ENCODE peak calls at places on chromosomes 6 and 20, in five cellular contexts. Z is GM23248, E is neural progenitor cell, X is DND-41, S is GM23338. P is an unnamed sample. For H3K4me1, the result is how much of the 10 kb centered on the place peaks cover.

GRCh38 chr20:17680128-17680835 is 1.8 kb downstream of the RRBP1 start:
- DNase-seq in Z (peak), E (peak), X (peak), S (peak), P (peak)

GRCh38 chr20:37882961-37883712 is 19.8 kb upstream of the VSTM2L start:
- DNase-seq in Z (no peak), E (no peak), X (no peak), S (no peak), P (no peak)

GRCh38 chr6:112275365-112275764 is 21.0 kb upstream of the LAMA4 start:
- DNase-seq in Z (no peak), E (no peak), X (no peak), S (no peak), P (no peak)

GRCh38 chr20:44039741-44040140 is 125.1 kb downstream of the TOX2 start:
- DNase-seq in Z (no peak), E (no peak), X (no peak), S (no peak), P (no peak)

GRCh38 chr6:155850408-155850841 is 394.8 kb upstream of the NOX3 start:
- DNase-seq in Z (peak), E (no peak), X (no peak), S (no peak), P (peak)

GRCh38 chr6:131597448-131597847 is 24.4 kb downstream of the ARG1 start:
- DNase-seq in Z (peak), E (no peak), X (no peak), S (peak), P (no peak)

GRCh38 chr6:157274471-157275226 is 48.7 kb downstream of the TMEM242 start:
- DNase-seq in Z (peak), E (peak), X (peak), S (peak), P (peak)

GRCh38 chr6:35297541-35298481 is at the start of gene DEF6:
- DNase-seq in Z (peak), E (peak), X (peak), S (peak), P (peak)

GRCh38 chr6:39280247-39280731 is 33.9 kb downstream of the KCNK17 start:
- DNase-seq in Z (peak), E (no peak), X (no peak), S (no peak), P (peak)

GRCh38 chr6:26116267-26116666 is 29.0 kb downstream of the HFE start:
- DNase-seq in Z (no peak), E (no peak), X (no peak), S (no peak), P (no peak)

GRCh38 chr6:24949020-24949569 is 13.3 kb upstream of the RIPOR2 start:
- DNase-seq in Z (no peak), E (no peak), X (peak), S (no peak), P (no peak)

GRCh38 chr6:20693466-20694063 is 159.3 kb downstream of the CDKAL1 start:
- DNase-seq in Z (peak), E (no peak), X (peak), S (no peak), P (peak)

GRCh38 chr6:89887452-89888137 is 6.7 kb upstream of the GJA10 start:
- DNase-seq in Z (peak), E (no peak), X (no peak), S (peak), P (no peak)

GRCh38 chr20:18504479-18505060 is 3.2 kb upstream of the SEC23B start:
- DNase-seq in Z (peak), E (no peak), X (no peak), S (peak), P (no peak)

GRCh38 chr20:37365760-37366638 is 20.1 kb downstream of the SRC start:
- DNase-seq in Z (no peak), E (no peak), X (no peak), S (no peak), P (no peak)

GRCh38 chr6:51472745-51473483 is 614.5 kb downstream of the PKHD1 start:
- DNase-seq in Z (no peak), E (no peak), X (no peak), S (peak), P (peak)

GRCh38 chr6:157529654-157530039 is 148.7 kb downstream of the ZDHHC14 start:
- DNase-seq in Z (no peak), E (no peak), X (no peak), S (no peak), P (no peak)

GRCh38 chr6:69584913-69585729 is 211.7 kb downstream of the LMBRD1 start:
- DNase-seq in Z (no peak), E (peak), X (no peak), S (peak), P (no peak)

GRCh38 chr6:116572162-116572561 is 858 bp downstream of the RWDD1 start:
- DNase-seq in Z (peak), E (peak), X (peak), S (no peak), P (peak)

GRCh38 chr6:118061666-118062065 is 154.6 kb downstream of the SLC35F1 start:
- DNase-seq in Z (no peak), E (no peak), X (no peak), S (no peak), P (no peak)

GRCh38 chr20:41316009-41316408 is 1.5 kb downstream of the ZHX3 start:
- DNase-seq in Z (peak), E (no peak), X (no peak), S (no peak), P (no peak)

GRCh38 chr6:53524455-53524815 is 20.5 kb downstream of the GCLC start:
- DNase-seq in Z (peak), E (no peak), X (no peak), S (peak), P (no peak)

GRCh38 chr6:144581807-144582537 is 296.8 kb downstream of the UTRN start:
- DNase-seq in Z (peak), E (peak), X (peak), S (peak), P (no peak)

GRCh38 chr20:44776977-44777376 is 31.3 kb downstream of the KCNK15 start:
- DNase-seq in Z (peak), E (peak), X (peak), S (peak), P (peak)

GRCh38 chr6:27532820-27533538 is 60.1 kb upstream of the ZNF184 start:
- DNase-seq in Z (peak), E (peak), X (no peak), S (peak), P (peak)

GRCh38 chr6:131250121-131250520 is 114.9 kb downstream of the AKAP7 start:
- DNase-seq in Z (peak), E (peak), X (peak), S (peak), P (peak)

GRCh38 chr20:17023811-17024210 is 203.0 kb upstream of the PCSK2 start:
- DNase-seq in Z (peak), E (peak), X (no peak), S (peak), P (no peak)

GRCh38 chr20:297925-298754 is 770 bp downstream of the ZCCHC3 start:
- DNase-seq in Z (peak), E (peak), X (peak), S (peak), P (peak)

GRCh38 chr20:33263784-33264183 is 19.2 kb upstream of the BPIFB1 start:
- DNase-seq in Z (peak), E (no peak), X (no peak), S (no peak), P (no peak)

GRCh38 chr20:64224344-64225165 is 31.0 kb upstream of the PCMTD2 start:
- DNase-seq in Z (peak), E (no peak), X (no peak), S (no peak), P (peak)

GRCh38 chr20:44326391-44327159 is 10.3 kb upstream of the R3HDML start:
- DNase-seq in Z (peak), E (peak), X (no peak), S (peak), P (no peak)

GRCh38 chr6:157198425-157199279 is 124.7 kb downstream of the TMEM242 start:
- DNase-seq in Z (peak), E (no peak), X (no peak), S (no peak), P (peak)

GRCh38 chr20:19620471-19620870 is 137.6 kb upstream of the RIN2 start:
- DNase-seq in Z (no peak), E (peak), X (no peak), S (peak), P (no peak)

GRCh38 chr20:20017852-20018245 is 687 bp downstream of the NAA20 start:
- DNase-seq in Z (peak), E (no peak), X (peak), S (no peak), P (peak)

GRCh38 chr6:154532426-154532825 is 21.9 kb upstream of the CNKSR3 start:
- DNase-seq in Z (no peak), E (no peak), X (no peak), S (no peak), P (no peak)

DNA sequence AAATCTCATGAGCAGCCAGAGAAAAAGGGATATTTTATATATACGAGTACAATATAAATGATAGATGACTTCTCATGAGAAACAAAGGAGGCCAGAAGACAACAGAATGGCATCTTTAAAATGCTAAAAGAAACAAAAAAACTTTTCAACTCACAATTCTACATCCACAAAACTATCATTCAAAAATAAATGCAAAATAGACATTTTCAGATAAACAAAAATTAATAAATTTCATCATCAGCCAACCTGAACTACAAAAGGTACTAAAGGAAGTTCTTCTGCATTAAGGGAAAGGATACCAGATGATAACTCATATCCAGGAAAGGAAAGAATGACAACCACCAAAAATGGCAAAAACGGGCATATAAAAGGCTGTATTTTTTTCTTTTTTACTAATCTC is 27.9 kb upstream of the ANKRD60 start:
- DNase-seq in Z (no peak), E (no peak), X (no peak), S (no peak), P (no peak)
- TF ChIP-seq EZH2 in Z (no peak), E (no peak), X (no peak), S (no peak), P (no peak)

DNA sequence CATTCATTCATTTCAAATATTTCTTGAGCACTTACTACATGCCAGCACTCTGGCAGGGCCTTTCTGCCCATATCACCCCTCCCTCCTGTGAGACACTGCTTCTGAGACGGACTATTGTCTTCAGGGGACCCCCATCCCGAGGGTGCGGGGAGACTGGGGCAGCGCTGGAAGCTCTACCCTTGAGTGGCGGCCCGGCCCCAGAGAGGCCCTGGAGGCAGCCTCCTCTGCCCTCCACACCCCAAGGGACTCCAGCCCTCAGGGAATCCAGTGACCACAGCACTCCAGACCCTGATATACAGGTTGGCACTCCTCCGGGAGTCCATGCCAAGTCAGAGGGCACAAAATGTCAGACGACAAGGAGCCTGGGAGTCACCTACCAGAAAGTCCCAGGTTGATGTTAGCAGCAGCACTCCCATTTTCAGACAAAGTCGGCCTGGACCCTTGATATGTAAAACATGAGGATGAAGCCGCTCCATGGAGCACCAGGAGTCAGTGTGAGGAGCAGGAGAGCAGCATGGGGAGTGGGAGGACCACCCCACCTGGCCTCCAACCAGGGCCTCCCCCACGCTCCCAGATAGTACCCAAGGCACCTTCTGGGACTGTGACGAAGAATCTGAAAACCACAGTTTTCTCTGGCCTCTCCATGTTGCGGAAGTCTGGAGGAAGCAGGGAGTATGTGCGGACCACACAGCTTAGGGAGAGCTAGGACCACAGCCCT is 20.7 kb downstream of the TFEB start:
- DNase-seq in Z (no peak), E (no peak), X (no peak), S (no peak), P (no peak)
- H3K4me1 ChIP-seq in Z (under half), E (under half), X (under half), S (under half), P (half or more)

DNA sequence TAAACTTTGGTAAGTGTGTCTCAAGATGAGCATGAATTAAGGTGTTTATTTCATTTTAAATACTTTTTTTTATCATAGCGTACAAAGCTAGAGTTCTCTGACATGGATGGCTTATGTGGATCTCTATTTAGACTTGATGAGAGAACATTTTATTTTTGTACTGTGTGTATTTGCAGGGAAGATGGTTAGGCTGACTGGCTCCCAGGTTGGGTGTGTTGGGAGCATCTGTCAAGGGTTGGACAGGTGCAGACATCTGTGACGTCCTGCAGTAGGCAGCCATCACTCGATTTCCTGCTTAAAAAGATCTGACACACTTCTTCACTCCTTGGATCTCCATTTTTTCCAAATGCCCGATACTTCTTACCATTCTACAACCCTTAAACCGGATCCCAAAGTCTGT is 221.9 kb upstream of the QKI start:
- DNase-seq in Z (no peak), E (no peak), X (no peak), S (no peak), P (no peak)
- H3K4me2 ChIP-seq in Z (no peak), E (no peak), X (no peak), S (no peak), P (no peak)

DNA sequence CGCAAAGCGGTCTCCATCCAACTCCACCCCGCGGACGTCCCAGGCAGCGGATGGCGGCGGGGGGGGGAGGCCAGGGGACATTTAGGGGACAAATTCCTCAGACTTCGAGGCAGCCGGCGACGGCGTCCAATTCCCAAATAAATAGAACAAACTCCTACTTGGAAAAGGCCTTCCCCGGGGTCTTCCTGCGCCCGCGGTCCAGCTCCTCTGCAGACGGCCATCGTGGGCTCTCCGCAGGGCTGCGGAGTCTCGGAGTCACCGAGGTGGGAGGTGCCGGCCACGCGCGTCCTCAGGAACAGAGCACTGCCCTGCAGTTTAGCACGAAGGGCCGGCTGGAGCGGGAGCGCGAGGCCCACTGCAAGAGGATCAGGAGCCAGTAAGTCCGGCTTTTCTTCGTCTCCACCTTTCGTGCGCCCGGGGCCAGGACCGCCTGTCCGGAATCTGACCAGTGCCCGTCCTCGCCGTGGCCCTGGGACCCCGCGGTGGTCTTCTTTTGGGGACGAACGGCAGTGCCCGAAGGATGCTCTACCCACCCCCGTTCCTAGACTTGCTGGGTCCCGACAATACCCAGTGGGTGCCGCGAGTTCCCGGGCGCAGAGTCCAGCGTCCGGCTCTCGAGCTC is 1.4 kb downstream of the BHLHE23 start:
- DNase-seq in Z (no peak), E (peak), X (no peak), S (peak), P (no peak)
- TF ChIP-seq EZH2 in Z (no peak), E (peak), X (no peak), S (peak), P (peak)